ENCODE peak calls at places on chromosomes 3 and 15, in five cellular contexts. One of them, this sample, is unnamed.
A peak's percentile ranks its signal among the peaks of the same experiment; 100 is the strongest.

GRCh38 chr3:73365756-73366397 is 258.9 kb downstream of the PDZRN3 start:
- DNase-seq in psoas muscle: peak; percentile 61
- DNase-seq in GM23248: peak; percentile 92
- DNase-seq in small intestine: no peak
- DNase-seq in body of pancreas: peak; percentile 31
- DNase-seq in this sample: peak; percentile 48

GRCh38 chr15:68285243-68285980 is 7.9 kb downstream of the FEM1B start:
- DNase-seq in psoas muscle: no peak
- DNase-seq in GM23248: peak; percentile 40
- DNase-seq in small intestine: peak; percentile 51
- DNase-seq in body of pancreas: no peak
- DNase-seq in this sample: no peak

GRCh38 chr15:52082197-52083036 is 30.2 kb downstream of the BCL2L10 start:
- DNase-seq in psoas muscle: no peak
- DNase-seq in GM23248: no peak
- DNase-seq in small intestine: no peak
- DNase-seq in body of pancreas: no peak
- DNase-seq in this sample: no peak

GRCh38 chr15:58332676-58333400 is 99.0 kb upstream of the LIPC start:
- DNase-seq in psoas muscle: no peak
- DNase-seq in GM23248: peak; percentile 77
- DNase-seq in small intestine: peak; percentile 41
- DNase-seq in body of pancreas: no peak
- DNase-seq in this sample: no peak

GRCh38 chr3:20683912-20684311 is 497.9 kb upstream of the SGO1 start:
- DNase-seq in psoas muscle: no peak
- DNase-seq in GM23248: peak; percentile 80
- DNase-seq in small intestine: no peak
- DNase-seq in body of pancreas: no peak
- DNase-seq in this sample: no peak

GRCh38 chr3:123834631-123835030 is 49.5 kb downstream of the MYLK start:
- DNase-seq in psoas muscle: no peak
- DNase-seq in GM23248: peak; percentile 94
- DNase-seq in small intestine: no peak
- DNase-seq in body of pancreas: no peak
- DNase-seq in this sample: no peak

GRCh38 chr15:28021281-28022039 is 77.7 kb downstream of the OCA2 start:
- DNase-seq in psoas muscle: no peak
- DNase-seq in GM23248: peak; percentile 33
- DNase-seq in small intestine: peak; percentile 57
- DNase-seq in body of pancreas: peak; percentile 53
- DNase-seq in this sample: peak; percentile 88

GRCh38 chr3:118180853-118181252 is 853.8 kb downstream of the IGSF11 start:
- DNase-seq in psoas muscle: no peak
- DNase-seq in GM23248: no peak
- DNase-seq in small intestine: no peak
- DNase-seq in body of pancreas: no peak
- DNase-seq in this sample: no peak

GRCh38 chr3:157248590-157249425 is 88.9 kb upstream of the CCNL1 start:
- DNase-seq in psoas muscle: no peak
- DNase-seq in GM23248: peak; percentile 91
- DNase-seq in small intestine: peak; percentile 0
- DNase-seq in body of pancreas: peak; percentile 38
- DNase-seq in this sample: peak; percentile 48

GRCh38 chr3:9000041-9000440 is 36.8 kb upstream of the RAD18 start:
- DNase-seq in psoas muscle: no peak
- DNase-seq in GM23248: no peak
- DNase-seq in small intestine: no peak
- DNase-seq in body of pancreas: no peak
- DNase-seq in this sample: no peak

GRCh38 chr15:64284037-64284436 is 71.9 kb downstream of the CSNK1G1 start:
- DNase-seq in psoas muscle: no peak
- DNase-seq in GM23248: peak; percentile 67
- DNase-seq in small intestine: no peak
- DNase-seq in body of pancreas: no peak
- DNase-seq in this sample: no peak

GRCh38 chr3:20352547-20353164 is 166.7 kb upstream of the SGO1 start:
- DNase-seq in psoas muscle: no peak
- DNase-seq in GM23248: peak; percentile 17
- DNase-seq in small intestine: no peak
- DNase-seq in body of pancreas: no peak
- DNase-seq in this sample: no peak

GRCh38 chr3:124986153-124987143 is 51.9 kb upstream of the MUC13 start:
- DNase-seq in psoas muscle: no peak
- DNase-seq in GM23248: peak; percentile 97
- DNase-seq in small intestine: peak; percentile 70
- DNase-seq in body of pancreas: no peak
- DNase-seq in this sample: peak; percentile 67

GRCh38 chr15:91529534-91529933 is 324.0 kb upstream of the SLCO3A1 start:
- DNase-seq in psoas muscle: no peak
- DNase-seq in GM23248: no peak
- DNase-seq in small intestine: peak; percentile 20
- DNase-seq in body of pancreas: no peak
- DNase-seq in this sample: no peak

GRCh38 chr3:30643763-30644462 is 37.5 kb downstream of the TGFBR2 start:
- DNase-seq in psoas muscle: no peak
- DNase-seq in GM23248: no peak
- DNase-seq in small intestine: peak; percentile 40
- DNase-seq in body of pancreas: no peak
- DNase-seq in this sample: no peak

GRCh38 chr3:94249491-94250079 is 186.7 kb downstream of the NSUN3 start:
- DNase-seq in psoas muscle: peak; percentile 35
- DNase-seq in GM23248: peak; percentile 83
- DNase-seq in small intestine: peak; percentile 53
- DNase-seq in body of pancreas: peak; percentile 76
- DNase-seq in this sample: peak; percentile 91

GRCh38 chr3:46970391-46971091 is 6.0 kb downstream of the CCDC12 start:
- DNase-seq in psoas muscle: peak; percentile 48
- DNase-seq in GM23248: peak; percentile 55
- DNase-seq in small intestine: peak; percentile 70
- DNase-seq in body of pancreas: peak; percentile 75
- DNase-seq in this sample: peak; percentile 67

GRCh38 chr3:130576571-130577266 is 59.7 kb downstream of the COL6A6 start:
- DNase-seq in psoas muscle: no peak
- DNase-seq in GM23248: peak; percentile 65
- DNase-seq in small intestine: no peak
- DNase-seq in body of pancreas: no peak
- DNase-seq in this sample: no peak

GRCh38 chr3:98612996-98613517 is 19.6 kb upstream of the CPOX start:
- DNase-seq in psoas muscle: no peak
- DNase-seq in GM23248: no peak
- DNase-seq in small intestine: no peak
- DNase-seq in body of pancreas: no peak
- DNase-seq in this sample: no peak

GRCh38 chr3:181695661-181696491 is 15.8 kb upstream of the SOX2 start:
- DNase-seq in psoas muscle: no peak
- DNase-seq in GM23248: peak; percentile 17
- DNase-seq in small intestine: no peak
- DNase-seq in body of pancreas: peak; percentile 14
- DNase-seq in this sample: peak; percentile 56

GRCh38 chr3:120144267-120144666 is 50.0 kb upstream of the GSK3B start:
- DNase-seq in psoas muscle: no peak
- DNase-seq in GM23248: no peak
- DNase-seq in small intestine: no peak
- DNase-seq in body of pancreas: peak; percentile 43
- DNase-seq in this sample: peak; percentile 40

GRCh38 chr3:171851685-171852084 is 8.5 kb downstream of the TMEM212 start:
- DNase-seq in psoas muscle: no peak
- DNase-seq in GM23248: no peak
- DNase-seq in small intestine: peak; percentile 81
- DNase-seq in body of pancreas: no peak
- DNase-seq in this sample: no peak

GRCh38 chr15:71570736-71571135 is 239.6 kb upstream of the NR2E3 start:
- DNase-seq in psoas muscle: no peak
- DNase-seq in GM23248: no peak
- DNase-seq in small intestine: no peak
- DNase-seq in body of pancreas: no peak
- DNase-seq in this sample: no peak

GRCh38 chr15:65355173-65355982 is 22.4 kb downstream of the IGDCC3 start:
- DNase-seq in psoas muscle: no peak
- DNase-seq in GM23248: peak; percentile 17
- DNase-seq in small intestine: no peak
- DNase-seq in body of pancreas: no peak
- DNase-seq in this sample: no peak

GRCh38 chr3:57971975-57972374 is 36.2 kb upstream of the FLNB start:
- DNase-seq in psoas muscle: no peak
- DNase-seq in GM23248: no peak
- DNase-seq in small intestine: peak; percentile 99
- DNase-seq in body of pancreas: no peak
- DNase-seq in this sample: no peak
- H3K4me1 ChIP-seq in psoas muscle: no peaks in the 10 kb centered on the region
- H3K4me1 ChIP-seq in GM23248: peaks cover 34% of the 10 kb centered on the region
- H3K4me1 ChIP-seq in small intestine: no peaks in the 10 kb centered on the region
- H3K4me1 ChIP-seq in body of pancreas: no peaks in the 10 kb centered on the region
- H3K4me1 ChIP-seq in this sample: peaks cover 7% of the 10 kb centered on the region

DNA sequence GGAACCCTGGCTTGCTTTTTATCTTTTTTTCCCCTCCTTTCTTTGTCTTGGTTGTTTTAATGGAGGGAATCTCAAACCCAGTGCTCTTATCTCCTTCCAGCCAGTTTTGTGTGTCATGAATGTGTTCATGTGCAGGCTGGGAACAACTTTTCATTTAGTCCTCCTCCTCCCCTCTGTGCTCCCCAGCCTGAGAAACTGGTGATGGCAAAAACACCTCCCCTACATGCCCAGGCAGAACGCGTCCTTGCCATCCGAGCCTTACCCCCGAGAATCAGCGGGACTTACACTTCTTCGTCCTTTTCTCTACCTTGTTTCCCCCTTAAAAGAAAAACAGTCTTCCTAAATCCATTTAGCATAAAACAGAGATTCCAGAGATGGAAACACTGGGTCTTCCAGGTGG is 10.8 kb downstream of the SEMA3G start:
- DNase-seq in psoas muscle: no peak
- DNase-seq in GM23248: no peak
- DNase-seq in small intestine: no peak
- DNase-seq in body of pancreas: no peak
- DNase-seq in this sample: no peak
- H3K4me1 ChIP-seq in psoas muscle: peaks cover 15% of the 10 kb centered on the region
- H3K4me1 ChIP-seq in GM23248: peaks cover 8% of the 10 kb centered on the region
- H3K4me1 ChIP-seq in small intestine: no peaks in the 10 kb centered on the region
- H3K4me1 ChIP-seq in body of pancreas: no peaks in the 10 kb centered on the region
- H3K4me1 ChIP-seq in this sample: peaks cover 16% of the 10 kb centered on the region

GRCh38 chr3:194686816-194687637 is 1.3 kb downstream of the FAM43A start:
- DNase-seq in psoas muscle: peak; percentile 58
- DNase-seq in GM23248: peak; percentile 76
- DNase-seq in small intestine: no peak
- DNase-seq in body of pancreas: peak; percentile 11
- DNase-seq in this sample: peak; percentile 58
- H3K4me1 ChIP-seq in psoas muscle: peaks cover 36% of the 10 kb centered on the region
- H3K4me1 ChIP-seq in GM23248: peaks cover 31% of the 10 kb centered on the region
- H3K4me1 ChIP-seq in small intestine: peaks cover 3% of the 10 kb centered on the region
- H3K4me1 ChIP-seq in body of pancreas: peaks cover 33% of the 10 kb centered on the region
- H3K4me1 ChIP-seq in this sample: peaks cover 29% of the 10 kb centered on the region

DNA sequence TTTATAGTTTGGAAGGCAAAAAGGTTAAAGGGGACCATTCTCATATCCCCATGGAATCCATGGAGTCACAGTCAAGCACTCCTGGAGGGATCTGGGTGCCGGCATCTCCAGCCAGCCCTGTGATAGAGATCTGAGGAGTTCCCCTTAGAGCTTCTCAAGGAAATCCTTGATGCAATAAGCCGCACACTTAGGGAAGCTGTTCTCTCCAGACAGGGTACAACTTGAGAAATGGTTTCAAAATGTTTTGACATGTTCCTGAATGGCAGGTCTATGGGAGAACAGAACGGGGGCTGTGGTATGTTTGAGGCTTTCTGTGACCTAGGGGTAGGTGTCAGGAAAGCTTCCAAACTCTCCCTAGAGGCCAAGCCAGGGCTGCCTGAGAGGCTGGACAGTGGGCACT is 292.9 kb downstream of the TLE3 start:
- DNase-seq in psoas muscle: no peak
- DNase-seq in GM23248: no peak
- DNase-seq in small intestine: no peak
- DNase-seq in body of pancreas: no peak
- DNase-seq in this sample: no peak
- H3K4me1 ChIP-seq in psoas muscle: peaks cover 8% of the 10 kb centered on the region
- H3K4me1 ChIP-seq in GM23248: no peaks in the 10 kb centered on the region
- H3K4me1 ChIP-seq in small intestine: no peaks in the 10 kb centered on the region
- H3K4me1 ChIP-seq in body of pancreas: no peaks in the 10 kb centered on the region
- H3K4me1 ChIP-seq in this sample: no peaks in the 10 kb centered on the region

GRCh38 chr15:73679964-73680363 is 4.2 kb upstream of the CD276 start:
- DNase-seq in psoas muscle: no peak
- DNase-seq in GM23248: no peak
- DNase-seq in small intestine: no peak
- DNase-seq in body of pancreas: no peak
- DNase-seq in this sample: no peak

GRCh38 chr15:73677146-73677607 is 7.0 kb upstream of the CD276 start:
- DNase-seq in psoas muscle: peak; percentile 46
- DNase-seq in GM23248: peak; percentile 72
- DNase-seq in small intestine: peak; percentile 77
- DNase-seq in body of pancreas: peak; percentile 80
- DNase-seq in this sample: peak; percentile 80

GRCh38 chr15:73679180-73679579 is 5.0 kb upstream of the CD276 start:
- DNase-seq in psoas muscle: no peak
- DNase-seq in GM23248: no peak
- DNase-seq in small intestine: no peak
- DNase-seq in body of pancreas: no peak
- DNase-seq in this sample: no peak

GRCh38 chr15:73680545-73680944 is 3.6 kb upstream of the CD276 start:
- DNase-seq in psoas muscle: no peak
- DNase-seq in GM23248: no peak
- DNase-seq in small intestine: no peak
- DNase-seq in body of pancreas: no peak
- DNase-seq in this sample: no peak

GRCh38 chr15:73678498-73678897 is 5.7 kb upstream of the CD276 start:
- DNase-seq in psoas muscle: no peak
- DNase-seq in GM23248: no peak
- DNase-seq in small intestine: no peak
- DNase-seq in body of pancreas: no peak
- DNase-seq in this sample: no peak
- H3K4me1 ChIP-seq in psoas muscle: peaks cover 3% of the 10 kb centered on the region
- H3K4me1 ChIP-seq in GM23248: peaks cover 4% of the 10 kb centered on the region
- H3K4me1 ChIP-seq in small intestine: no peaks in the 10 kb centered on the region
- H3K4me1 ChIP-seq in body of pancreas: peaks cover 3% of the 10 kb centered on the region
- H3K4me1 ChIP-seq in this sample: peaks cover 5% of the 10 kb centered on the region

GRCh38 chr3:59426851-59427565 is 377.2 kb upstream of the CFAP20DC start:
- DNase-seq in psoas muscle: no peak
- DNase-seq in GM23248: peak; percentile 88
- DNase-seq in small intestine: no peak
- DNase-seq in body of pancreas: no peak
- DNase-seq in this sample: no peak
- H3K4me1 ChIP-seq in psoas muscle: no peaks in the 10 kb centered on the region
- H3K4me1 ChIP-seq in GM23248: peaks cover 36% of the 10 kb centered on the region
- H3K4me1 ChIP-seq in small intestine: no peaks in the 10 kb centered on the region
- H3K4me1 ChIP-seq in body of pancreas: no peaks in the 10 kb centered on the region
- H3K4me1 ChIP-seq in this sample: no peaks in the 10 kb centered on the region

GRCh38 chr3:16055606-16056209 is 118.8 kb upstream of the GALNT15 start:
- DNase-seq in psoas muscle: no peak
- DNase-seq in GM23248: peak; percentile 21
- DNase-seq in small intestine: no peak
- DNase-seq in body of pancreas: no peak
- DNase-seq in this sample: no peak
- H3K4me1 ChIP-seq in psoas muscle: peaks cover 60% of the 10 kb centered on the region
- H3K4me1 ChIP-seq in GM23248: peaks cover 55% of the 10 kb centered on the region
- H3K4me1 ChIP-seq in small intestine: no peaks in the 10 kb centered on the region
- H3K4me1 ChIP-seq in body of pancreas: no peaks in the 10 kb centered on the region
- H3K4me1 ChIP-seq in this sample: peaks cover 10% of the 10 kb centered on the region

GRCh38 chr3:43870844-43871626 is 180.3 kb downstream of the ABHD5 start:
- DNase-seq in psoas muscle: no peak
- DNase-seq in GM23248: no peak
- DNase-seq in small intestine: no peak
- DNase-seq in body of pancreas: no peak
- DNase-seq in this sample: no peak
- H3K4me1 ChIP-seq in psoas muscle: no peaks in the 10 kb centered on the region
- H3K4me1 ChIP-seq in GM23248: peaks cover 75% of the 10 kb centered on the region
- H3K4me1 ChIP-seq in small intestine: no peaks in the 10 kb centered on the region
- H3K4me1 ChIP-seq in body of pancreas: peaks cover 10% of the 10 kb centered on the region
- H3K4me1 ChIP-seq in this sample: no peaks in the 10 kb centered on the region